ENCODE peak calls at places on chromosomes 11 and 22, in four cellular contexts. One of them, this sample, is unnamed. For H3K79me2, the result is how much of the 10 kb centered on the place peaks cover.

GRCh38 chr11:79418241-79418640 is 22.6 kb downstream of the TENM4 start:
- DNase-seq in PC-3: no peak
- DNase-seq in endothelial cell of umbilical vein: no peak
- DNase-seq in GM23248: no peak
- DNase-seq in this sample: no peak

GRCh38 chr11:93541884-93542752 is 1.1 kb downstream of the SMCO4 start:
- DNase-seq in PC-3: peak
- DNase-seq in endothelial cell of umbilical vein: peak
- DNase-seq in GM23248: peak
- DNase-seq in this sample: peak

GRCh38 chr11:68447015-68447801 is 13.3 kb upstream of the PPP6R3 start:
- DNase-seq in PC-3: peak
- DNase-seq in endothelial cell of umbilical vein: peak
- DNase-seq in GM23248: peak
- DNase-seq in this sample: peak

GRCh38 chr11:9787981-9788521 is 124.2 kb downstream of the SWAP70 start:
- DNase-seq in PC-3: no peak
- DNase-seq in endothelial cell of umbilical vein: no peak
- DNase-seq in GM23248: peak
- DNase-seq in this sample: no peak

GRCh38 chr22:23566716-23567475 is 13.2 kb downstream of the IGLL1 start:
- DNase-seq in PC-3: no peak
- DNase-seq in endothelial cell of umbilical vein: no peak
- DNase-seq in GM23248: no peak
- DNase-seq in this sample: no peak

GRCh38 chr11:12803086-12803826 is 129.0 kb downstream of the TEAD1 start:
- DNase-seq in PC-3: peak
- DNase-seq in endothelial cell of umbilical vein: peak
- DNase-seq in GM23248: peak
- DNase-seq in this sample: no peak

GRCh38 chr11:70489276-70489675 is 90.9 kb downstream of the CTTN start:
- DNase-seq in PC-3: no peak
- DNase-seq in endothelial cell of umbilical vein: no peak
- DNase-seq in GM23248: no peak
- DNase-seq in this sample: no peak

GRCh38 chr11:31442086-31442485 is 67.3 kb downstream of the IMMP1L start:
- DNase-seq in PC-3: peak
- DNase-seq in endothelial cell of umbilical vein: peak
- DNase-seq in GM23248: no peak
- DNase-seq in this sample: no peak

GRCh38 chr22:24315367-24315781 is 44.7 kb downstream of the SPECC1L start:
- DNase-seq in PC-3: no peak
- DNase-seq in endothelial cell of umbilical vein: peak
- DNase-seq in GM23248: no peak
- DNase-seq in this sample: no peak

GRCh38 chr11:119861160-119861559 is 132.2 kb upstream of the NECTIN1 start:
- DNase-seq in PC-3: no peak
- DNase-seq in endothelial cell of umbilical vein: no peak
- DNase-seq in GM23248: no peak
- DNase-seq in this sample: no peak

GRCh38 chr22:44585559-44586121 is 87.6 kb upstream of the RTL6 start:
- DNase-seq in PC-3: no peak
- DNase-seq in endothelial cell of umbilical vein: no peak
- DNase-seq in GM23248: no peak
- DNase-seq in this sample: no peak

GRCh38 chr11:38460901-38461300 is 1862.9 kb upstream of the RAG2 start:
- DNase-seq in PC-3: peak
- DNase-seq in endothelial cell of umbilical vein: no peak
- DNase-seq in GM23248: no peak
- DNase-seq in this sample: peak

GRCh38 chr11:96168623-96169022 is 174.4 kb downstream of the MAML2 start:
- DNase-seq in PC-3: peak
- DNase-seq in endothelial cell of umbilical vein: peak
- DNase-seq in GM23248: peak
- DNase-seq in this sample: peak

GRCh38 chr11:112631333-112631732 is 329.9 kb upstream of the NCAM1 start:
- DNase-seq in PC-3: no peak
- DNase-seq in endothelial cell of umbilical vein: no peak
- DNase-seq in GM23248: no peak
- DNase-seq in this sample: no peak

GRCh38 chr22:17853066-17853465 is 78.8 kb upstream of the BID start:
- DNase-seq in PC-3: no peak
- DNase-seq in endothelial cell of umbilical vein: no peak
- DNase-seq in GM23248: no peak
- DNase-seq in this sample: no peak

GRCh38 chr11:112999518-112999917 is 38.3 kb downstream of the NCAM1 start:
- DNase-seq in PC-3: no peak
- DNase-seq in endothelial cell of umbilical vein: no peak
- DNase-seq in GM23248: no peak
- DNase-seq in this sample: no peak

GRCh38 chr11:1112351-1113191 is 37.9 kb downstream of the MUC2 start:
- DNase-seq in PC-3: no peak
- DNase-seq in endothelial cell of umbilical vein: no peak
- DNase-seq in GM23248: no peak
- DNase-seq in this sample: no peak

GRCh38 chr11:70404244-70404643 is 5.9 kb downstream of the CTTN start:
- DNase-seq in PC-3: no peak
- DNase-seq in endothelial cell of umbilical vein: no peak
- DNase-seq in GM23248: no peak
- DNase-seq in this sample: no peak

GRCh38 chr11:75924966-75925784 is 110.2 kb downstream of the UVRAG start:
- DNase-seq in PC-3: peak
- DNase-seq in endothelial cell of umbilical vein: peak
- DNase-seq in GM23248: peak
- DNase-seq in this sample: no peak

GRCh38 chr11:114282488-114282887 is 13.7 kb upstream of the NNMT start:
- DNase-seq in PC-3: no peak
- DNase-seq in endothelial cell of umbilical vein: no peak
- DNase-seq in GM23248: no peak
- DNase-seq in this sample: no peak

GRCh38 chr22:45216133-45217003 is 24.3 kb downstream of the KIAA0930 start:
- DNase-seq in PC-3: no peak
- DNase-seq in endothelial cell of umbilical vein: no peak
- DNase-seq in GM23248: peak
- DNase-seq in this sample: no peak

GRCh38 chr22:49979587-49980264 is 19.2 kb downstream of the PIM3 start:
- DNase-seq in PC-3: peak
- DNase-seq in endothelial cell of umbilical vein: peak
- DNase-seq in GM23248: peak
- DNase-seq in this sample: no peak

GRCh38 chr11:111777094-111778046 is 11.2 kb upstream of the PPP2R1B start:
- DNase-seq in PC-3: peak
- DNase-seq in endothelial cell of umbilical vein: peak
- DNase-seq in GM23248: peak
- DNase-seq in this sample: peak

GRCh38 chr11:2990617-2991476 is 1.3 kb downstream of the NAP1L4 start:
- DNase-seq in PC-3: peak
- DNase-seq in endothelial cell of umbilical vein: peak
- DNase-seq in GM23248: peak
- DNase-seq in this sample: peak

GRCh38 chr11:34978236-34979191 is 62.1 kb downstream of the PDHX start:
- DNase-seq in PC-3: no peak
- DNase-seq in endothelial cell of umbilical vein: no peak
- DNase-seq in GM23248: no peak
- DNase-seq in this sample: no peak

GRCh38 chr11:93082900-93083299 is 113.4 kb downstream of the MTNR1B start:
- DNase-seq in PC-3: no peak
- DNase-seq in endothelial cell of umbilical vein: no peak
- DNase-seq in GM23248: no peak
- DNase-seq in this sample: no peak

GRCh38 chr11:7490535-7490934 is 5.2 kb downstream of the OLFML1 start:
- DNase-seq in PC-3: no peak
- DNase-seq in endothelial cell of umbilical vein: no peak
- DNase-seq in GM23248: peak
- DNase-seq in this sample: no peak

GRCh38 chr22:37472418-37473006 is 13.7 kb downstream of the MFNG start:
- DNase-seq in PC-3: peak
- DNase-seq in endothelial cell of umbilical vein: no peak
- DNase-seq in GM23248: peak
- DNase-seq in this sample: no peak

GRCh38 chr11:85815186-85815911 is 4.4 kb upstream of the SYTL2 start:
- DNase-seq in PC-3: peak
- DNase-seq in endothelial cell of umbilical vein: no peak
- DNase-seq in GM23248: peak
- DNase-seq in this sample: no peak

GRCh38 chr11:106917973-106918372 is 100.3 kb downstream of the GUCY1A2 start:
- DNase-seq in PC-3: peak
- DNase-seq in endothelial cell of umbilical vein: no peak
- DNase-seq in GM23248: peak
- DNase-seq in this sample: peak

GRCh38 chr11:6420677-6421076 is 1.8 kb upstream of the APBB1 start:
- DNase-seq in PC-3: no peak
- DNase-seq in endothelial cell of umbilical vein: no peak
- DNase-seq in GM23248: no peak
- DNase-seq in this sample: no peak

GRCh38 chr11:6418958-6419611 is at the start of gene APBB1:
- DNase-seq in PC-3: peak
- DNase-seq in endothelial cell of umbilical vein: peak
- DNase-seq in GM23248: peak
- DNase-seq in this sample: no peak

GRCh38 chr11:6414874-6415328 is 4.0 kb downstream of the APBB1 start:
- DNase-seq in PC-3: no peak
- DNase-seq in endothelial cell of umbilical vein: no peak
- DNase-seq in GM23248: no peak
- DNase-seq in this sample: no peak

GRCh38 chr11:6413791-6414231 is 5.1 kb downstream of the APBB1 start:
- DNase-seq in PC-3: no peak
- DNase-seq in endothelial cell of umbilical vein: no peak
- DNase-seq in GM23248: peak
- DNase-seq in this sample: no peak

GRCh38 chr11:6418199-6418957 is 516 bp downstream of the APBB1 start:
- DNase-seq in PC-3: no peak
- DNase-seq in endothelial cell of umbilical vein: peak
- DNase-seq in GM23248: peak
- DNase-seq in this sample: no peak
- TF ChIP-seq EZH2 in PC-3: no peak
- TF ChIP-seq EZH2 in endothelial cell of umbilical vein: no peak
- TF ChIP-seq EZH2 in GM23248: no peak
- TF ChIP-seq EZH2 in this sample: no peak

GRCh38 chr11:73312806-73313403 is 4.8 kb downstream of the ARHGEF17 start:
- DNase-seq in PC-3: no peak
- DNase-seq in endothelial cell of umbilical vein: no peak
- DNase-seq in GM23248: peak
- DNase-seq in this sample: no peak

GRCh38 chr11:73315288-73316020 is 7.4 kb downstream of the ARHGEF17 start:
- DNase-seq in PC-3: no peak
- DNase-seq in endothelial cell of umbilical vein: no peak
- DNase-seq in GM23248: peak
- DNase-seq in this sample: no peak

GRCh38 chr11:73316422-73316821 is 8.3 kb downstream of the ARHGEF17 start:
- DNase-seq in PC-3: no peak
- DNase-seq in endothelial cell of umbilical vein: no peak
- DNase-seq in GM23248: no peak
- DNase-seq in this sample: no peak

GRCh38 chr11:73313652-73314051 is 5.6 kb downstream of the ARHGEF17 start:
- DNase-seq in PC-3: no peak
- DNase-seq in endothelial cell of umbilical vein: peak
- DNase-seq in GM23248: peak
- DNase-seq in this sample: no peak

DNA sequence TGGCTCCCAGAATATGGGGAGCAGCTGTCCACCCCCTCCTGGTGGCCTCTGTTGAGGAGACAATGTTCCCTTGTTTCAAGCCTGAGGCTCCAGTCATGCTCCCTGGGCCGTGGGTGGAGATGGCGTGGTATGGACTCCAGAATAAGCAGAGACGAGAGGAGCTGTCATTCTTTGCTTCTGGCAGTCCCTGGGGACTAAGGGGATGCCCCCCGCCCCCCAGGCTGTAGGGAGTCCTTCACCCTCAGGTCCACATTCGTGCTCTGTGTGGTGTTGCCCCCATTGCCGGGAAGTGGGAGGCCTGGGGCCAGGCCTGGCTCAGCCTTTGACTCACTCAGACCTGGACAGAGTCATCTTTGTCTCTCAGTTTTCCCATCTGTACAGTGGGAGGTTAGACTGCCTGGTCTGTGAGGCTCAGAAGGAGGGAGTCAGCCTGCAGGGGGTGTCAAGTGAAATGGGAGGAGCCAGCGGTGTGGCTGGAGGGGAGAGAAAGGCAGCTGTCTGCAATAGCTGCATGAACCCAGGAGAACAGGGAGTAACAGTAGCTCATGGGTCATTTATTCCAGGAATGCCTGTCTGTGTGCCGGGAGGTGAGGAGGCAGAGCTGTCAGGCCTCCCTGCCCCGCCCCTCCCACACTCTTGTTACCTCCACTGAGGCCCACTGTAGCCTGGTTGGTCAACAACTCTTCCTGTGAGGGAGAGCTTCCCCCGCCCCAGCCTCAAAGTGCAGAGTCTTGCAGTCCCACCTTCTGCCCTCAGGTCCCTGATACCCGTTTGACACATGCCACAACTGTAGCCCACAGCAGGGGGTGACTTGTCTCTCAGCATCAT is 6.3 kb downstream of the ARHGEF17 start:
- DNase-seq in PC-3: no peak
- DNase-seq in endothelial cell of umbilical vein: no peak
- DNase-seq in GM23248: peak
- DNase-seq in this sample: no peak
- H3K79me2 ChIP-seq in PC-3: under half
- H3K79me2 ChIP-seq in endothelial cell of umbilical vein: half or more
- H3K79me2 ChIP-seq in GM23248: half or more
- H3K79me2 ChIP-seq in this sample: under half

GRCh38 chr11:64713031-64713780 is 9.8 kb downstream of the NRXN2 start:
- DNase-seq in PC-3: no peak
- DNase-seq in endothelial cell of umbilical vein: peak
- DNase-seq in GM23248: peak
- DNase-seq in this sample: peak
- TF ChIP-seq EZH2 in PC-3: no peak
- TF ChIP-seq EZH2 in endothelial cell of umbilical vein: peak
- TF ChIP-seq EZH2 in GM23248: no peak
- TF ChIP-seq EZH2 in this sample: no peak

GRCh38 chr11:47995318-47995717 is 15.0 kb downstream of the PTPRJ start:
- DNase-seq in PC-3: no peak
- DNase-seq in endothelial cell of umbilical vein: no peak
- DNase-seq in GM23248: no peak
- DNase-seq in this sample: no peak

GRCh38 chr11:47991894-47992293 is 11.5 kb downstream of the PTPRJ start:
- DNase-seq in PC-3: no peak
- DNase-seq in endothelial cell of umbilical vein: no peak
- DNase-seq in GM23248: no peak
- DNase-seq in this sample: no peak

GRCh38 chr11:47992959-47993820 is 12.8 kb downstream of the PTPRJ start:
- DNase-seq in PC-3: peak
- DNase-seq in endothelial cell of umbilical vein: peak
- DNase-seq in GM23248: peak
- DNase-seq in this sample: peak

GRCh38 chr11:47997063-47998053 is 17.0 kb downstream of the PTPRJ start:
- DNase-seq in PC-3: no peak
- DNase-seq in endothelial cell of umbilical vein: no peak
- DNase-seq in GM23248: no peak
- DNase-seq in this sample: no peak

DNA sequence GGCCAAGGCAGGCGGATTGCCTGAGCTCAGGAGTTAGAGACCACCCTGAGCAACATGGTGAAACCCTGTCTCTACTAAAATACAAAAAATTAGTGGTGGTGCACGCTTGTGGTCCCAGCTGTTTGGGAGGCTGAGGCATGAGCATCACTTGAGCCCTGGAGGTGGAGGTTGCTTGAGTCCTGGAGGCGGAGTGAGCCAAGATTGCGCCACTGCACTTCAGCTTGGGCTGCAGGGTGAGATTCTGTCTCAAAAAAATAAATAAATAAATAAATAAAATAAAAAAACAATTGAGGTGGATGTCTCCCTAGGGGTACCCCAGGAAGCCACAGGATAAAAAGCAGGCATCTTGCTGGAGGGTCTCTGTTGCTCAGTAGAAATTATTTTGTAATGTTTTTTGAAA is 14.1 kb downstream of the PTPRJ start:
- DNase-seq in PC-3: no peak
- DNase-seq in endothelial cell of umbilical vein: no peak
- DNase-seq in GM23248: no peak
- DNase-seq in this sample: no peak
- H3K79me2 ChIP-seq in PC-3: half or more
- H3K79me2 ChIP-seq in endothelial cell of umbilical vein: under half
- H3K79me2 ChIP-seq in GM23248: half or more
- H3K79me2 ChIP-seq in this sample: half or more